ENCODE peak calls at places on chromosomes 13 and 19, in ten cellular contexts. U is PC-9; T is RPMI7951; D is SK-MEL-5; Y is fibroblast of lung; O is left ventricle myocardium inferior; R is stomach; W is stimulated activated CD4-positive, alpha-beta T cell treated with anti-CD3 and anti-CD28 coated beads, Interleukin-15, amount 100 ng/mL, for 48 hours; K is AG09309; G is left cardiac atrium. V is an unnamed sample.

GRCh38 chr13:40031031-40031430 is 375.6 kb downstream of the COG6 start:
- DNase-seq in U (no peak), D (no peak), K (peak), G (no peak), O (no peak), Y (peak), R (no peak), W (no peak), T (peak), V (no peak)

GRCh38 chr13:78679329-78679728 is 20.4 kb upstream of the OBI1 start:
- DNase-seq in K (no peak), G (no peak), R (no peak), W (no peak), Y (peak), D (no peak), O (no peak), U (no peak), T (no peak), V (no peak)

GRCh38 chr19:46656541-46656940 is 4.4 kb downstream of the DACT3 start:
- DNase-seq in K (no peak), G (no peak), W (no peak), T (no peak), U (no peak), D (no peak), Y (no peak), O (no peak), R (no peak), V (no peak)

GRCh38 chr19:41426952-41427646 is at the start of gene B3GNT8:
- DNase-seq in G (peak), T (no peak), D (no peak), K (no peak), Y (peak), U (peak), O (peak), W (no peak), R (peak), V (no peak)

GRCh38 chr13:62643007-62643483 is 1227.4 kb upstream of the PCDH20 start:
- DNase-seq in G (no peak), R (no peak), Y (peak), U (peak), O (no peak), K (no peak), T (peak), W (peak), D (no peak), V (peak)

GRCh38 chr19:18730885-18731513 is 47.5 kb downstream of the CRTC1 start:
- DNase-seq in G (no peak), D (no peak), O (no peak), Y (no peak), R (no peak), T (no peak), W (no peak), U (no peak), K (no peak), V (no peak)

GRCh38 chr19:2775556-2776430 is 7.3 kb downstream of the SGTA start:
- DNase-seq in O (peak), K (no peak), D (peak), W (peak), G (peak), T (peak), U (no peak), Y (peak), R (peak), V (peak)

GRCh38 chr19:46390121-46390858 is 23.1 kb downstream of the CCDC8 start:
- DNase-seq in T (no peak), U (no peak), O (no peak), R (no peak), W (no peak), K (no peak), D (no peak), G (no peak), Y (no peak), V (no peak)

GRCh38 chr13:90415902-90416301 is 931.6 kb upstream of the MIR17HG start:
- DNase-seq in R (no peak), G (no peak), W (no peak), U (no peak), T (no peak), Y (peak), D (no peak), K (no peak), O (no peak), V (no peak)

GRCh38 chr13:55516610-55517009 is 1624.1 kb upstream of the PRR20A start:
- DNase-seq in Y (no peak), W (no peak), O (no peak), T (peak), R (no peak), D (no peak), G (no peak), U (no peak), K (no peak), V (no peak)

GRCh38 chr19:38875656-38876345 is 2.3 kb downstream of the RINL start:
- DNase-seq in W (no peak), Y (no peak), K (no peak), G (no peak), U (no peak), T (no peak), D (no peak), R (no peak), O (no peak), V (no peak)

V was measured in epithelial cell of proximal tubule.